ENCODE peak calls at places on chromosome 20, in six cellular contexts. X, A, N, H, D and Q are unnamed samples. For H3K9me3 and H3K4me1, the result is how much of the 10 kb centered on the place peaks cover.

GRCh38 chr20:48574383-48574782 is 253.4 kb downstream of the PREX1 start:
- DNase-seq in X (no peak), A (no peak), N (no peak), H (no peak), D (peak), Q (no peak)

GRCh38 chr20:50788045-50788867 is 6.6 kb upstream of the BCAS4 start:
- DNase-seq in X (no peak), A (peak), N (peak), H (peak), D (peak), Q (no peak)

GRCh38 chr20:1165521-1165920 is 19.3 kb downstream of the TMEM74B start:
- DNase-seq in X (no peak), A (no peak), N (no peak), H (no peak), D (no peak), Q (no peak)

GRCh38 chr20:48052492-48052870 is 267.2 kb upstream of the SULF2 start:
- DNase-seq in X (no peak), A (peak), N (no peak), H (no peak), D (no peak), Q (no peak)

GRCh38 chr20:61619751-61620150 is 367.7 kb downstream of the CDH4 start:
- DNase-seq in X (no peak), A (no peak), N (no peak), H (no peak), D (no peak), Q (no peak)

GRCh38 chr20:54865273-54865672 is 389.9 kb downstream of the DOK5 start:
- DNase-seq in X (no peak), A (no peak), N (no peak), H (no peak), D (no peak), Q (no peak)

GRCh38 chr20:59525500-59526241 is 78.7 kb upstream of the PHACTR3 start:
- DNase-seq in X (no peak), A (peak), N (peak), H (peak), D (peak), Q (no peak)

GRCh38 chr20:53786445-53787267 is 193.0 kb upstream of the ZNF217 start:
- DNase-seq in X (no peak), A (peak), N (no peak), H (no peak), D (peak), Q (no peak)

GRCh38 chr20:32518593-32519366 is 66.4 kb downstream of the NOL4L start:
- DNase-seq in X (no peak), A (no peak), N (no peak), H (peak), D (no peak), Q (no peak)

GRCh38 chr20:45226287-45226686 is 5.1 kb downstream of the SEMG2 start:
- DNase-seq in X (no peak), A (no peak), N (no peak), H (no peak), D (no peak), Q (no peak)

GRCh38 chr20:60403105-60403741 is 445.0 kb downstream of the CDH26 start:
- DNase-seq in X (no peak), A (no peak), N (no peak), H (no peak), D (no peak), Q (no peak)

GRCh38 chr20:49937023-49937929 is 1.1 kb downstream of the RNF114 start:
- DNase-seq in X (peak), A (peak), N (no peak), H (no peak), D (no peak), Q (no peak)

GRCh38 chr20:50095476-50096078 is 17.4 kb downstream of the UBE2V1 start:
- DNase-seq in X (no peak), A (no peak), N (no peak), H (no peak), D (no peak), Q (no peak)

GRCh38 chr20:58523072-58523681 is 8.0 kb upstream of the APCDD1L start:
- DNase-seq in X (no peak), A (no peak), N (peak), H (no peak), D (no peak), Q (no peak)

GRCh38 chr20:58790440-58790839 is 60.3 kb downstream of the GNAS-AS1 start:
- DNase-seq in X (no peak), A (no peak), N (no peak), H (no peak), D (no peak), Q (no peak)

GRCh38 chr20:4150095-4150492 is 134.7 kb upstream of the RNF24 start:
- DNase-seq in X (no peak), A (peak), N (peak), H (no peak), D (peak), Q (no peak)

GRCh38 chr20:35739294-35740163 is 2.5 kb downstream of the RBM39 start:
- DNase-seq in X (no peak), A (peak), N (peak), H (no peak), D (peak), Q (no peak)

GRCh38 chr20:48818481-48818987 is 9.3 kb downstream of the PREX1 start:
- DNase-seq in X (peak), A (no peak), N (no peak), H (no peak), D (no peak), Q (peak)

GRCh38 chr20:2899243-2899642 is 26.0 kb downstream of the PTPRA start:
- DNase-seq in X (no peak), A (no peak), N (no peak), H (no peak), D (no peak), Q (no peak)

GRCh38 chr20:50805349-50805684 is 10.5 kb downstream of the BCAS4 start:
- DNase-seq in X (no peak), A (no peak), N (no peak), H (no peak), D (no peak), Q (no peak)

GRCh38 chr20:35575958-35576357 is 34.1 kb downstream of the ERGIC3 start:
- DNase-seq in X (no peak), A (no peak), N (no peak), H (no peak), D (no peak), Q (no peak)

GRCh38 chr20:1087311-1087710 is 31.1 kb upstream of the PSMF1 start:
- DNase-seq in X (no peak), A (no peak), N (no peak), H (no peak), D (no peak), Q (no peak)

GRCh38 chr20:44134897-44135810 is 51.8 kb downstream of the JPH2 start:
- DNase-seq in X (no peak), A (peak), N (no peak), H (peak), D (no peak), Q (no peak)

GRCh38 chr20:22684072-22684762 is 99.8 kb upstream of the FOXA2 start:
- DNase-seq in X (no peak), A (peak), N (peak), H (peak), D (peak), Q (no peak)

GRCh38 chr20:8334641-8335040 is 202.6 kb downstream of the PLCB1 start:
- DNase-seq in X (no peak), A (no peak), N (no peak), H (no peak), D (no peak), Q (no peak)

GRCh38 chr20:48012401-48012974 is 227.2 kb upstream of the SULF2 start:
- DNase-seq in X (no peak), A (peak), N (peak), H (no peak), D (peak), Q (no peak)

GRCh38 chr20:48298851-48299484 is 513.7 kb upstream of the SULF2 start:
- DNase-seq in X (no peak), A (peak), N (peak), H (no peak), D (peak), Q (no peak)

GRCh38 chr20:49320460-49320859 is 42.6 kb upstream of the ZNFX1 start:
- DNase-seq in X (no peak), A (peak), N (peak), H (no peak), D (peak), Q (no peak)

GRCh38 chr20:8856668-8857067 is 212.2 kb upstream of the PLCB4 start:
- DNase-seq in X (no peak), A (no peak), N (no peak), H (no peak), D (no peak), Q (no peak)

GRCh38 chr20:6664574-6664973 is 102.9 kb upstream of the BMP2 start:
- DNase-seq in X (no peak), A (no peak), N (no peak), H (no peak), D (no peak), Q (no peak)

GRCh38 chr20:50379049-50379990 is 130.9 kb upstream of the PTPN1 start:
- DNase-seq in X (no peak), A (peak), N (peak), H (peak), D (no peak), Q (no peak)

GRCh38 chr20:46359233-46359751 is 47.1 kb downstream of the ELMO2 start:
- DNase-seq in X (no peak), A (no peak), N (no peak), H (peak), D (no peak), Q (no peak)

GRCh38 chr20:19462491-19462890 is 250.0 kb downstream of the SLC24A3 start:
- DNase-seq in X (no peak), A (no peak), N (no peak), H (no peak), D (no peak), Q (no peak)
- H3K9me3 ChIP-seq in X (under half), A (under half), N (under half), H (under half), D (under half), Q (under half)

DNA sequence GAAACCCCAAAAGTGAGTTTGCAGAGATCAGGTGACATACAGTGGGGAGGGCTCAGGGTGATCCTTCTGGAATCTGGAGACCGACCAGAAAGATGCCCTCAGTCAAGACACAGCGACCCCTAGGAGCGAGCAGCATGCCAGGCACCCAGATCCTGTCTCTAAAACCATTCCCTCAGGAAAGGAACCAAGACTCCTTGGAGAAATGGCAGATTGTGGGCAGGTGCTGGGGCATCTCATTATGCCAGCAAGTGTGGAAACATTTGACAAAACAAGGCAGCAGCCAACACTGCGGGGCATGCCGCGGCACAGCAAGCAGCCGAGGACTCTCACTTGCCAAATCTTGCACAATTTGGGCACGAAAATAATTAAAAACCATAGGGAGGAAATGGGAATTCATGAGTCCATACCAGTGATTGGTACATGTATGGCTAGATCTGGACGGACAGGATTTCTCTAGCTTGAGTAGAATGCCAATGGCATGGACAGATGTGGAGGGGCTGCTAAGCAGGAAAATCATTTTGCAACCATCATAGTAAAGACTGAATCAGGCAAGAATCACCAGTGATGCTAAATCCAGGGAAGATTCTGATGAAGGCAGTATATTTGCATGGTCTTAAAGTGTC is 76.9 kb downstream of the GINS1 start:
- DNase-seq in X (no peak), A (no peak), N (no peak), H (no peak), D (no peak), Q (no peak)
- H3K4me1 ChIP-seq in X (under half), A (under half), N (under half), H (under half), D (under half), Q (under half)

GRCh38 chr20:5150226-5151076 is 23.6 kb downstream of the CDS2 start:
- DNase-seq in X (no peak), A (peak), N (peak), H (no peak), D (peak), Q (no peak)
- H3K27ac ChIP-seq in X (no peak), A (no peak), N (no peak), H (peak), D (peak), Q (no peak)

GRCh38 chr20:24862606-24863005 is 86.5 kb upstream of the CST7 start:
- DNase-seq in X (no peak), A (no peak), N (no peak), H (no peak), D (no peak), Q (no peak)
- H3K9me3 ChIP-seq in X (under half), A (under half), N (under half), H (under half), D (under half), Q (under half)

GRCh38 chr20:63002511-63002910 is 4.3 kb downstream of the BHLHE23 start:
- DNase-seq in X (no peak), A (no peak), N (no peak), H (no peak), D (no peak), Q (no peak)

GRCh38 chr20:63005240-63005861 is 1.4 kb downstream of the BHLHE23 start:
- DNase-seq in X (no peak), A (no peak), N (no peak), H (no peak), D (no peak), Q (no peak)

GRCh38 chr20:63005862-63006564 is 751 bp downstream of the BHLHE23 start:
- DNase-seq in X (no peak), A (no peak), N (peak), H (no peak), D (peak), Q (no peak)

GRCh38 chr20:63004607-63005211 is 2.1 kb downstream of the BHLHE23 start:
- DNase-seq in X (no peak), A (peak), N (no peak), H (no peak), D (no peak), Q (no peak)

DNA sequence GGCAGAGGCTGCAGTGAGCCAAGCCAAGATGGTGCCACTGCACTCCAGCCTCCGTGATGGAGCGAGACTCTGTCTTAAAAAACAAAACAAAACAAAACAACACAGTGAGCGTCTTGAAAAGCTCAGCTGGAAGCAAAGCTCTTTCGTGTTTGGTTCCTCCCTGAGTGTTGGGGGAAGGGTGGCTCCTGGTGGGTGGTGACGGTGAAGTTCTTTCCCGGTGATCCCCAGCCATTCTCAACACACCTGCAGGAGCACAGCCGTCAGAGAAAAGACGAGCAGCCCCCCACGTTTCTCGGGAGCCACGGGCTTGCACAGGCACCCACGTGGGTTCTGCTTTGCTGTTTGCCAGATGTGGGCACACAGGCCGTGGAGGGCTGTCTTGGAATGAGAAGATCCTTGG is 3.2 kb downstream of the BHLHE23 start:
- DNase-seq in X (no peak), A (no peak), N (no peak), H (no peak), D (no peak), Q (no peak)
- H3K4me1 ChIP-seq in X (under half), A (under half), N (under half), H (under half), D (under half), Q (under half)

DNA sequence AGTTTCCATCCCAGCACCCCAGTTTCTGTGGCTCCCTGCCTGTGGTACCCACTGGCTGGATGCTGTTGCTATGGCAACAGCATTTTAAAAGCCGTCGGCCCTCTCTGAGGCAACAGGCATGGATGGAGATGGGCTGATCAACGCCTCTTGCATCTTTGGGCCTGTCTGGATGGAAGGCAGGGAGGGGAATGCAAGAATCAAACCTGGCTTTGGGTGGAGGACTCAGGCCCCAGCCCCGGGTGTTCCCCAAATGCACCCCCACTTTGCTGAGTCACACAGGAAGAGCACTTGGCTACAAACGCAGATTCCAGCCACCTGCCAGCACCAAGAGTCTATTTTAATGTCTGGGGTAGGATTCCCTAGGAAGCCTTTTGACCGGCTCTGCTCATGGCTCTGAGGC is 45.7 kb upstream of the TGM2 start:
- DNase-seq in X (no peak), A (peak), N (no peak), H (no peak), D (no peak), Q (no peak)
- H3K27ac ChIP-seq in X (no peak), A (no peak), N (no peak), H (no peak), D (peak), Q (no peak)

GRCh38 chr20:42740191-42740870 is 449.4 kb downstream of the PTPRT start:
- DNase-seq in X (no peak), A (no peak), N (no peak), H (peak), D (no peak), Q (no peak)

GRCh38 chr20:42742926-42743325 is 446.8 kb downstream of the PTPRT start:
- DNase-seq in X (no peak), A (no peak), N (no peak), H (no peak), D (no peak), Q (no peak)

GRCh38 chr20:42744756-42745465 is 444.8 kb downstream of the PTPRT start:
- DNase-seq in X (no peak), A (no peak), N (no peak), H (no peak), D (no peak), Q (no peak)

GRCh38 chr20:42739692-42740091 is 450.0 kb downstream of the PTPRT start:
- DNase-seq in X (no peak), A (no peak), N (no peak), H (no peak), D (no peak), Q (no peak)

DNA sequence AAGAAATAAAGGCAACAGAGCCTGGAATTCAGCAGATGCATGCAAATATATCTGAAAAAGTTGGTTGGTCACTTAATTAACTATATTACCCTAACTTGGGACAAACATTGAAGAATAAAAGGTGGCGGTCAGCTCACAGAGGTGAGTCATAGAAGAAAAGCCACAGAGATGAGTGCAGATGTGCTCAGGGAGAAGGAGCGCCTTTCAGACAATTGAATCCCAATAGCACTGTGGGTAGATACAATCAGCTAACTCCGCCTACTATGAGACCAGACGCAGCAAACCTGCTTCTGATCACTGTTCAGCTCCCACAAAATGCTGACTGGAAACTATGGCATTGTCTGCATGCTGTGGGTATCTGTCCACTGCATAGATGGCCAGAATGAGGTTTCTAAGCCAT is 447.8 kb downstream of the PTPRT start:
- DNase-seq in X (no peak), A (no peak), N (no peak), H (no peak), D (no peak), Q (no peak)
- H3K9me3 ChIP-seq in X (under half), A (under half), N (under half), H (under half), D (under half), Q (under half)

GRCh38 chr20:41359541-41360011 is 7.0 kb downstream of the EMILIN3 start:
- DNase-seq in X (no peak), A (no peak), N (no peak), H (peak), D (no peak), Q (no peak)
- H3K4me1 ChIP-seq in X (under half), A (under half), N (under half), H (under half), D (under half), Q (under half)

GRCh38 chr20:19807901-19808300 is 49.8 kb downstream of the RIN2 start:
- DNase-seq in X (no peak), A (no peak), N (no peak), H (no peak), D (no peak), Q (no peak)
- H3K27ac ChIP-seq in X (no peak), A (no peak), N (no peak), H (no peak), D (peak), Q (no peak)